ENCODE peak calls at places on chromosomes 12 and 14, in eight cellular contexts. P, E, Z, O, B, M, A and C are unnamed samples. For H3K9me2, the result is how much of the 10 kb centered on the place peaks cover.

GRCh38 chr14:39351708-39352107 is 80.5 kb downstream of the FBXO33 start:
- DNase-seq in Z (no peak), O (no peak), E (no peak), B (no peak), P (no peak), A (no peak), M (no peak), C (no peak)

GRCh38 chr12:131105736-131106356 is 152.1 kb downstream of the ADGRD1 start:
- DNase-seq in A (no peak), O (no peak), M (no peak), B (no peak), P (no peak), Z (no peak), E (no peak), C (no peak)

GRCh38 chr12:91140660-91141045 is 29.4 kb upstream of the LUM start:
- DNase-seq in P (no peak), O (peak), A (no peak), M (no peak), Z (no peak), B (no peak), E (peak), C (no peak)

GRCh38 chr12:52946334-52946733 is 2.6 kb upstream of the KRT18 start:
- DNase-seq in B (no peak), Z (no peak), P (no peak), E (no peak), A (no peak), O (no peak), M (no peak), C (no peak)

GRCh38 chr14:99806841-99807240 is 13.6 kb downstream of the EML1 start:
- DNase-seq in Z (no peak), E (no peak), A (no peak), P (no peak), O (no peak), M (no peak), B (no peak), C (no peak)

GRCh38 chr14:62307844-62308243 is 545.6 kb downstream of the SNAPC1 start:
- DNase-seq in A (no peak), B (no peak), O (no peak), E (no peak), P (peak), M (no peak), Z (no peak), C (no peak)

GRCh38 chr14:36773136-36773540 is 111.5 kb downstream of the PAX9 start:
- DNase-seq in A (no peak), E (peak), Z (no peak), O (peak), P (peak), M (peak), B (peak), C (no peak)

GRCh38 chr14:80211143-80212024 is at the start of gene DIO2:
- DNase-seq in Z (no peak), B (no peak), O (peak), A (no peak), E (no peak), P (peak), M (no peak), C (no peak)

GRCh38 chr12:12718382-12718761 is 1.2 kb downstream of the CDKN1B start:
- DNase-seq in M (no peak), Z (no peak), P (no peak), E (no peak), A (no peak), B (no peak), O (no peak), C (no peak)

GRCh38 chr14:101502761-101503392 is 58.4 kb upstream of the DIO3 start:
- DNase-seq in M (no peak), A (no peak), Z (no peak), O (no peak), P (no peak), E (no peak), B (no peak), C (no peak)

GRCh38 chr12:105280966-105281693 is 45.2 kb upstream of the APPL2 start:
- DNase-seq in O (no peak), A (no peak), M (no peak), P (no peak), Z (no peak), E (peak), B (no peak), C (no peak)

GRCh38 chr14:94773017-94773681 is 3.2 kb upstream of the GSC start:
- DNase-seq in E (no peak), B (no peak), A (no peak), P (peak), M (no peak), O (peak), Z (no peak), C (no peak)

GRCh38 chr14:94771191-94771905 is 1.4 kb upstream of the GSC start:
- DNase-seq in E (no peak), O (no peak), Z (no peak), M (no peak), P (peak), B (no peak), A (no peak), C (no peak)

GRCh38 chr14:94770815-94771190 is 890 bp upstream of the GSC start:
- DNase-seq in E (no peak), A (no peak), M (no peak), B (no peak), Z (no peak), O (no peak), P (peak), C (no peak)

GRCh38 chr14:94770251-94770749 is 387 bp upstream of the GSC start:
- DNase-seq in B (no peak), O (no peak), E (no peak), M (no peak), Z (no peak), A (no peak), P (peak), C (no peak)

GRCh38 chr14:94771906-94772468 is 2.1 kb upstream of the GSC start:
- DNase-seq in B (no peak), A (no peak), M (no peak), Z (no peak), P (peak), O (no peak), E (no peak), C (no peak)
- H3K4me3 ChIP-seq in B (no peak), A (no peak), M (no peak), Z (no peak), P (peak), O (no peak), E (no peak), C (no peak)

GRCh38 chr12:83823386-83824045 is 1089.1 kb downstream of the SLC6A15 start:
- DNase-seq in M (peak), A (peak), Z (peak), O (peak), P (peak), E (peak), B (peak), C (peak)
- TF ChIP-seq CTCF in M (peak), A (peak), Z (peak), O (peak), P (peak), E (peak), B (peak), C (peak)

GRCh38 chr12:98344034-98344565 is 171.3 kb upstream of the TMPO start:
- DNase-seq in A (peak), E (no peak), M (no peak), B (no peak), Z (no peak), P (peak), O (no peak), C (no peak)
- H3K9me2 ChIP-seq in A (under half), E (under half), M (under half), B (under half), Z (under half), P (under half), O (under half), C (under half)

GRCh38 chr12:70929029-70929428 is 8.5 kb upstream of the PTPRR start:
- DNase-seq in A (no peak), Z (no peak), O (no peak), M (no peak), B (no peak), P (no peak), E (no peak), C (no peak)
- H3K4me3 ChIP-seq in A (no peak), Z (no peak), O (no peak), M (no peak), B (no peak), P (no peak), E (no peak), C (no peak)

DNA sequence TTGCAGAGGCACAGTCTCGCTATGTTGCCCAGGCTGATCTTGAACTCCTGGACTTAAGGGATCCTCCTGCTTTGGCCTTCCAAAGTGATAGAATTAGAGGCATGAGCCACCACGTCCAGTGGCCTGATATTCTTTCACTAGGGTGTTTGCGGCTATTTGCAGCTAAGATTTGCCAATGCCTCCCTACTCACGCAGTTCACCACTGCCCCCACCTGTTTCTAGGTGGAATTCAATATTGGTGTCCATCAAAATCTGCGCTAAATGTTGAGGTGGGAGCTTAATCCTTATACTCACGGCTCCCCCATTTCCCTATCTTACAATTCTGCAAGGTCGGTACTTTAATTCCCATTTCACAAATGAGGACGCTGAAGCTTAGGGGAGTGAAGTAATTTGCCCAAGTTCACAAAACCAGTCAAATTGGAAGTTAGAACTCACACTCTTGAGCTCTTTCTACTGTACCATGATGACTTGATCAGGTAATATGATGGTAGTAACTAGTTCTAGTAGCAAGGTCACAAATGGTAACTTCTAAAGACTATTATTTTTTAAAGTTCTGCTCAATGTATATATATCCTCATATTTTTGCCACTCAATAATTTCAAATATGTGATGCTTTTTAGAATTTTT is 22.1 kb upstream of the LRRC9 start:
- DNase-seq in M (peak), A (peak), E (peak), O (peak), P (peak), B (no peak), Z (no peak), C (peak)
- TF ChIP-seq CTCF in M (peak), A (peak), E (peak), O (peak), P (peak), B (peak), Z (peak), C (peak)

DNA sequence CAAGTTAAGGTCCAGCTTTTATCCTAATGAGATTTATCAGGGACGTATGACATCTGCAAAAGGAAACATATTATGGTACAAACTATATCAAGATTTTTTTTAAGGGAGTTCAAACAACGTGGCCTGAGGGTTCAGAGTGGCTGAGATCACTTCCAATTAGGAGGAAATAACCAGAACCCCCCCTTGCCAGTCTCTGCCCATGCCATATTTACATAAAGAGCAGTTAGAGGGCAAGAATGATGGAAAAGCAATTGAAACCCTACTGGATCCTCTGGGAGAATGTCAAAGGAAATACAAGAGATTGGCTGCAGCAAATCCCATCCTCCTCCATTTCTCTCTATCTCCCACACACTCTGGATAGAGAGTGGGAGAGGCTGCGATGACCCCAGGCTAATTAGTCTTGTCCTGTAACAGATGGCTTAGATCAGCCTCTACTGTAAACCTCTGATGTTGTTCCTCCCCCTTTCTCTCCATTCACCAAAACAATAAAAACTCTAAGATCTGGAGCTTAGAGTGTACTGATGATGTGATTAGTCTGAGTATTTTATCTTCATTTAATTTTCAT is 54.3 kb upstream of the GNG2 start:
- DNase-seq in E (no peak), P (no peak), O (no peak), M (no peak), A (peak), Z (no peak), B (no peak), C (no peak)
- H3K9me2 ChIP-seq in E (under half), P (under half), O (under half), M (under half), A (under half), Z (under half), B (under half), C (under half)

DNA sequence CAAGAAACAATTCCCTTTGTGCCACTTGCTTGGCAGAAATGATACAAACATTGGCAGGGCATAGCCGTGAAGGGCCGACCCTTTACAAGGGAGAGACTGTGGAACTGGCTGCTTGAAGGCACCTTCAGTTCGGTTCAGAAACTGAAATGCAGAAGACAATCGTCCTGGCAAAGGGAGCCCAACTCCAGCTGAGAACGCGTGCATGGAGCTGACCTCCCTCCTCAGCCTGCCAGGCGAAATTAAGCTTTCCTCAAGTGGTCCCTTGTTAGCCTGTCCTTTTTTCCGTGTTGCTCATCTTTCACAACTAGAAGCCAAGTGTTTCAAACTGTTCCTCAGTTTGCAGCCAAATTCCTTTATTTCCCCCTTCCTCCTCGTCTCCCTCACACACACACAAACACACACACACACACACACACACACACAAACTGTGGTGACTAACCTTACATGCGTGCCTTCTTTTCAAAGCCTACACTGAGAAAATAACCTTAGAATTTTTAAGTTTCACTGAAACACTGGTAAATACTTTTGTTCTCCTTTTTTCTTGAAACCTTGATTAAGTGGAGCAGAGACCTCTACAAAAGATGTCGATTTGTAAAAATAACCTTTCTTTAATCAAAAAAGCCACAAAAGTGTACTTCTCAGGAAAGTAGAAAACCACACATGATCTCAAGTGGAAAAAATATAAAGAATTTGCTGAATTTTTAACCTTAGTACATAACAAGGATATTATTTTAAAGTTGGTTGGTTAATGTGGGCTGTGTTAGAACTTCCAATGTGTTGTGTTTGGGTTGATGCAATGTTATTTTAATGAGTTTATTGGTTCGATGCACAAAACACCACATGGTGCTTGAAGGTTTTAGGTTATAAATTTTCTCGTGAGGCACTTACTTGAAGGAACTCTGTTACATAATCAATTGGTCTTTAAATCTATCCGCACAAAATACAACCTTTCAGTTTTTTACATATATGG is 8.4 kb downstream of the LGR5 start:
- DNase-seq in A (no peak), P (no peak), M (no peak), B (no peak), Z (no peak), O (no peak), E (no peak), C (no peak)
- H3K4me3 ChIP-seq in A (no peak), P (no peak), M (no peak), B (no peak), Z (no peak), O (no peak), E (no peak), C (no peak)

DNA sequence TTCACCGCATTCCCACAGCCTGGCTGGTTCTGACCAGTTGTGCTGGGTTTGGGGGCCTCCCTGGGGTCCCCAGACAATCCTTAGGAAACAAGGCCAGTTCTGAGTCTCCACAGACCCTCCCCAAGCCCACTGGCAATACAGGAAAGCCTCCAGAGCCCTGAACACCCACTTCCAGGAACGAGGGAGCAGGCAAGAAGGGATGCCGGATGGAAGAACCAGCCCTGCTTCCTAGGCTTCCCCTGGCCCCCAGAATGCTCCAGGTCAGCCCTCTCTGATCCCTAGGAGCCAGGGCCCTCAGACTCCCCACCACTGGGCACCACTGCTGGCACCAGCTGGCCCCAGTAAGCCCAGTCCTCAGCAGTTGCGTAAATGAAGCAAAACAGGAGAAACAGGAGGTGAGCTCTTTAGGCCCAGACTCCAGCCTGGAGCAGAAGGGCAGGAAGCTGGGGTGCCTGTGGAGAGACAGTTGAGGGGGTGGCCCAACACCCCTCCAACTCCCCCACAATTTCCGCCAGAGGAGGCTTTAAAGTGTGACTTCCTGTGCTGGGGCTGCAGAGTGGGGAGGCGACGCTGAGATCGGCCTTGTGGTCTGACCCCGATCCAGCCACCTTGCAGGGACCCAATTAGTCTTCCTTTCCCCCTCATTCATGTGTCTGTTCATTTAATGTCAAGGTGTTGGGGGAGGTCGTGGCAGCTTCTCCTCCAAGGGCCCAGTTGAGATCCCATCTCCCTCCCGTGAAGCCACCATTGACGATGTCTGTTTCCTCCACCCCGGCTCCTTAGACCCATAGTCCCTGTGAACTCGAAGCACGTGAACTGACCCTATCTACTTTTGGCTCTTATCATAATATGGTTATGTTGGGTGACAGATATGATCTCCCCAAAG is 4.8 kb downstream of the TNFRSF1A start:
- DNase-seq in Z (no peak), A (no peak), M (no peak), O (no peak), E (no peak), P (no peak), B (no peak), C (peak)
- TF ChIP-seq CTCF in Z (no peak), A (no peak), M (no peak), O (no peak), E (no peak), P (no peak), B (no peak), C (no peak)

GRCh38 chr12:15154108-15154507 is 67.1 kb downstream of the RERG start:
- DNase-seq in O (no peak), B (no peak), P (no peak), A (no peak), Z (no peak), E (no peak), M (no peak), C (no peak)
- H3K9me2 ChIP-seq in O (under half), B (under half), P (under half), A (under half), Z (under half), E (under half), M (under half), C (under half)

DNA sequence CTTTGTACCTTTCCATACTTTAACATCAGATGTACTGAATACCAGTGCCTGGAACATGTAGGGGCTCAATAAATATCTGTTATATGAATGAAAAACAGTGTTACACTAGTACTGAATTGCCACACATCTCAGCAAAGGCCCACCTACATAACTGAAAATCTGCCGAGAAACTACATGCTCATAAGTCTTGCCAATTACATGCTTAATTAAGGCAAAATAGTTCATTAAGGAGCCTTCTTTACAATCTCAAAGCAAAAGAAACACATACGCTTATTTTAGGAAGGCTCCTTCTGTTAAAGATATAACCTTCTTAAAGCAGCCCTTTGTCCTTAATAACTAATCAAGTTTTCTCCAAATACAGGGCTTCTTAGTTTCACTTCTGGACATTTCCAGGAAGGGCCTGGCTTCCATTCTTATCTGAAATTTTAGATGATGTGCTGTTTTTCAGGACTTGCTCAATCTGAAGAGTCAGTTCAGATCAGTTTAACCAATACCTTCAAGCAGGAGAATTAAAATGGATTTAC is 11.5 kb downstream of the LIMA1 start:
- DNase-seq in Z (no peak), P (no peak), O (no peak), A (no peak), E (no peak), B (no peak), M (no peak), C (no peak)
- H3K4me3 ChIP-seq in Z (no peak), P (no peak), O (no peak), A (no peak), E (no peak), B (no peak), M (no peak), C (no peak)